ENCODE peak calls at places on chromosomes 1 and 21, in four cellular contexts. One of them, this sample, is unnamed.
A peak's percentile ranks its signal among the peaks of the same experiment; 100 is the strongest.

GRCh38 chr1:10431065-10431730 is 965 bp downstream of the CENPS start:
- DNase-seq in Calu3: no peak
- DNase-seq in pancreas: no peak
- DNase-seq in progenitor cell of endocrine pancreas: no peak
- DNase-seq in this sample: no peak

GRCh38 chr1:232369912-232370311 is 260.0 kb downstream of the SIPA1L2 start:
- DNase-seq in Calu3: no peak
- DNase-seq in pancreas: no peak
- DNase-seq in progenitor cell of endocrine pancreas: no peak
- DNase-seq in this sample: no peak

GRCh38 chr1:188715566-188715965 is 1762.1 kb downstream of the BRINP3 start:
- DNase-seq in Calu3: peak; percentile 10
- DNase-seq in pancreas: no peak
- DNase-seq in progenitor cell of endocrine pancreas: no peak
- DNase-seq in this sample: no peak

GRCh38 chr1:85202092-85202863 is 1.5 kb upstream of the SYDE2 start:
- DNase-seq in Calu3: no peak
- DNase-seq in pancreas: no peak
- DNase-seq in progenitor cell of endocrine pancreas: no peak
- DNase-seq in this sample: no peak

GRCh38 chr21:24023936-24024335 is 1583.3 kb downstream of the MRPL39 start:
- DNase-seq in Calu3: no peak
- DNase-seq in pancreas: no peak
- DNase-seq in progenitor cell of endocrine pancreas: no peak
- DNase-seq in this sample: no peak

GRCh38 chr1:172638885-172639831 is 19.7 kb upstream of the FASLG start:
- DNase-seq in Calu3: peak; percentile 55
- DNase-seq in pancreas: no peak
- DNase-seq in progenitor cell of endocrine pancreas: no peak
- DNase-seq in this sample: no peak

GRCh38 chr1:226700861-226701260 is 38.2 kb downstream of the ITPKB start:
- DNase-seq in Calu3: no peak
- DNase-seq in pancreas: no peak
- DNase-seq in progenitor cell of endocrine pancreas: no peak
- DNase-seq in this sample: no peak

GRCh38 chr1:150548632-150549495 is at the start of gene ADAMTSL4:
- DNase-seq in Calu3: peak; percentile 69
- DNase-seq in pancreas: peak; percentile 65
- DNase-seq in progenitor cell of endocrine pancreas: peak; percentile 54
- DNase-seq in this sample: peak; percentile 50

GRCh38 chr1:168202941-168203654 is 22.7 kb upstream of the SFT2D2 start:
- DNase-seq in Calu3: peak; percentile 69
- DNase-seq in pancreas: no peak
- DNase-seq in progenitor cell of endocrine pancreas: no peak
- DNase-seq in this sample: no peak

GRCh38 chr1:108121361-108122143 is 78.6 kb downstream of the SLC25A24 start:
- DNase-seq in Calu3: no peak
- DNase-seq in pancreas: no peak
- DNase-seq in progenitor cell of endocrine pancreas: peak; percentile 20
- DNase-seq in this sample: no peak

GRCh38 chr1:59292557-59292956 is 4.3 kb upstream of the FGGY start:
- DNase-seq in Calu3: no peak
- DNase-seq in pancreas: no peak
- DNase-seq in progenitor cell of endocrine pancreas: no peak
- DNase-seq in this sample: no peak

GRCh38 chr1:75233302-75233929 is 99.2 kb downstream of the LHX8 start:
- DNase-seq in Calu3: peak; percentile 6
- DNase-seq in pancreas: no peak
- DNase-seq in progenitor cell of endocrine pancreas: no peak
- DNase-seq in this sample: no peak

GRCh38 chr1:209662879-209663327 is 10.7 kb upstream of the LAMB3 start:
- DNase-seq in Calu3: no peak
- DNase-seq in pancreas: no peak
- DNase-seq in progenitor cell of endocrine pancreas: no peak
- DNase-seq in this sample: no peak

GRCh38 chr1:152189657-152190442 is 30.8 kb upstream of the RPTN start:
- DNase-seq in Calu3: peak; percentile 77
- DNase-seq in pancreas: peak; percentile 44
- DNase-seq in progenitor cell of endocrine pancreas: no peak
- DNase-seq in this sample: no peak

GRCh38 chr1:235075955-235076308 is 52.7 kb downstream of the TOMM20 start:
- DNase-seq in Calu3: no peak
- DNase-seq in pancreas: no peak
- DNase-seq in progenitor cell of endocrine pancreas: no peak
- DNase-seq in this sample: no peak

GRCh38 chr1:236038034-236038433 is 26.9 kb downstream of the NID1 start:
- DNase-seq in Calu3: no peak
- DNase-seq in pancreas: no peak
- DNase-seq in progenitor cell of endocrine pancreas: no peak
- DNase-seq in this sample: no peak

GRCh38 chr1:196403803-196404690 is 204.2 kb downstream of the KCNT2 start:
- DNase-seq in Calu3: no peak
- DNase-seq in pancreas: no peak
- DNase-seq in progenitor cell of endocrine pancreas: no peak
- DNase-seq in this sample: no peak

GRCh38 chr1:65175171-65176070 is 27.4 kb downstream of the AK4 start:
- DNase-seq in Calu3: no peak
- DNase-seq in pancreas: no peak
- DNase-seq in progenitor cell of endocrine pancreas: no peak
- DNase-seq in this sample: no peak

GRCh38 chr1:171644805-171645483 is 7.5 kb downstream of the MYOC start:
- DNase-seq in Calu3: peak; percentile 87
- DNase-seq in pancreas: peak; percentile 60
- DNase-seq in progenitor cell of endocrine pancreas: peak; percentile 57
- DNase-seq in this sample: peak; percentile 79

GRCh38 chr1:182143825-182144661 is 82.5 kb upstream of the ZNF648 start:
- DNase-seq in Calu3: peak; percentile 16
- DNase-seq in pancreas: peak; percentile 26
- DNase-seq in progenitor cell of endocrine pancreas: no peak
- DNase-seq in this sample: peak; percentile 24

GRCh38 chr1:109582021-109582420 is 33.6 kb downstream of the GNAI3 start:
- DNase-seq in Calu3: no peak
- DNase-seq in pancreas: no peak
- DNase-seq in progenitor cell of endocrine pancreas: no peak
- DNase-seq in this sample: no peak

GRCh38 chr1:156676820-156677615 is at the start of gene NES:
- DNase-seq in Calu3: peak; percentile 50
- DNase-seq in pancreas: no peak
- DNase-seq in progenitor cell of endocrine pancreas: no peak
- DNase-seq in this sample: peak; percentile 81

GRCh38 chr21:33976082-33976979 is 60.7 kb upstream of the ATP5PO start:
- DNase-seq in Calu3: peak; percentile 16
- DNase-seq in pancreas: no peak
- DNase-seq in progenitor cell of endocrine pancreas: no peak
- DNase-seq in this sample: no peak

GRCh38 chr1:52032785-52033131 is 852 bp downstream of the KTI12 start:
- DNase-seq in Calu3: peak; percentile 34
- DNase-seq in pancreas: peak; percentile 33
- DNase-seq in progenitor cell of endocrine pancreas: no peak
- DNase-seq in this sample: peak; percentile 8

GRCh38 chr1:174999926-175000696 is at the start of gene CACYBP:
- DNase-seq in Calu3: no peak
- DNase-seq in pancreas: no peak
- DNase-seq in progenitor cell of endocrine pancreas: no peak
- DNase-seq in this sample: no peak

GRCh38 chr1:113147073-113147625 is 74.2 kb downstream of the LRIG2 start:
- DNase-seq in Calu3: no peak
- DNase-seq in pancreas: no peak
- DNase-seq in progenitor cell of endocrine pancreas: no peak
- DNase-seq in this sample: no peak

DNA sequence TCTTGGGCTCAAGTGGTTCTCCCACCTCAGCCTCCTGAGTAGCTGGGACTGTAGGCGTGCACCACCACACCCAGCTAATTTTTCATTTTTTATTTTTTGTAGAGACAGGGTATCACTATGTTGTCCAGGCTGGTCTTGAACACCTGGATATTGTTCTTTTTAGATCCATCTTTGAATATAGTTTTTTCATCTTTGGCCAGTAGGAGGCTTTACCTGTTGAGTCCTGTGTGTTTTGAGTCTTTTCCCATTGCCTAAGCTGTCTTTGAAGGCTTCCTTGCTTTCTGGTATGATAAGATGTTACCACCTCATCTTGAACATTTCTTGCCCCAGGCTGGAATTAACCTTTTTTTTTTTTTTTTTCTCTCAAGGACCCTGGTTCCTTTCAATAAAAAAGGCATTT is 387.8 kb upstream of the RUNX1 start:
- DNase-seq in Calu3: no peak
- DNase-seq in pancreas: no peak
- DNase-seq in progenitor cell of endocrine pancreas: no peak
- DNase-seq in this sample: no peak
- TF ChIP-seq CTCF in Calu3: no peak
- TF ChIP-seq CTCF in pancreas: no peak
- TF ChIP-seq CTCF in progenitor cell of endocrine pancreas: peak; percentile 6
- TF ChIP-seq CTCF in this sample: peak; percentile 32

GRCh38 chr1:191519519-191519918 is 638.7 kb upstream of the RGS18 start:
- DNase-seq in Calu3: no peak
- DNase-seq in pancreas: no peak
- DNase-seq in progenitor cell of endocrine pancreas: no peak
- DNase-seq in this sample: no peak

GRCh38 chr1:191520345-191520744 is 637.9 kb upstream of the RGS18 start:
- DNase-seq in Calu3: no peak
- DNase-seq in pancreas: no peak
- DNase-seq in progenitor cell of endocrine pancreas: no peak
- DNase-seq in this sample: no peak

GRCh38 chr1:191517826-191518225 is 640.4 kb upstream of the RGS18 start:
- DNase-seq in Calu3: no peak
- DNase-seq in pancreas: no peak
- DNase-seq in progenitor cell of endocrine pancreas: no peak
- DNase-seq in this sample: no peak
- TF ChIP-seq CTCF in Calu3: no peak
- TF ChIP-seq CTCF in pancreas: no peak
- TF ChIP-seq CTCF in progenitor cell of endocrine pancreas: peak; percentile 21
- TF ChIP-seq CTCF in this sample: peak; percentile 36

DNA sequence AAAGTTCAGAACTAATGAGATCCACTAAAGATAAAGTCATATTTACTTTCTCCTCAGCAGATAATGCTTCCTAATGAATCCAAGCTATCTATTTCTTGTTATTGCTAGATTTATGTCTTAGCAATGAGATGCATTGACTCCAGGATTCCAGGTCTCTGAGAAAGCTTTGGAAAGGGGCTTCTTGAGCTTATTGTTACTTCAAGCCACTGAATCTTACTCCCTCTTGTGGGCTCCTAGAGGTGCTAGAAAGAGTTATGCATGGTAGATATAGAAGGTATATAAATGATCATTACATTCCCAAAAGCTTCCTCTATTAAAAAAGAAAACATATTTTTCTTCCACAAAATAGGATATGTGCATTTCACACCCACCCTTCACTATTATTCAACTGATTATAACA is 246.4 kb upstream of the ADAMTS5 start:
- DNase-seq in Calu3: no peak
- DNase-seq in pancreas: no peak
- DNase-seq in progenitor cell of endocrine pancreas: no peak
- DNase-seq in this sample: no peak
- TF ChIP-seq CTCF in Calu3: no peak
- TF ChIP-seq CTCF in pancreas: no peak
- TF ChIP-seq CTCF in progenitor cell of endocrine pancreas: peak; percentile 28
- TF ChIP-seq CTCF in this sample: peak; percentile 32

GRCh38 chr1:222387020-222387816 is 160.7 kb downstream of the HHIPL2 start:
- DNase-seq in Calu3: no peak
- DNase-seq in pancreas: no peak
- DNase-seq in progenitor cell of endocrine pancreas: no peak
- DNase-seq in this sample: peak; percentile 3
- TF ChIP-seq CTCF in Calu3: peak; percentile 21
- TF ChIP-seq CTCF in pancreas: no peak
- TF ChIP-seq CTCF in progenitor cell of endocrine pancreas: peak; percentile 33
- TF ChIP-seq CTCF in this sample: peak; percentile 33

GRCh38 chr21:14072761-14073535 is 137.8 kb downstream of the LIPI start:
- DNase-seq in Calu3: no peak
- DNase-seq in pancreas: no peak
- DNase-seq in progenitor cell of endocrine pancreas: no peak
- DNase-seq in this sample: no peak
- TF ChIP-seq CTCF in Calu3: no peak
- TF ChIP-seq CTCF in pancreas: no peak
- TF ChIP-seq CTCF in progenitor cell of endocrine pancreas: no peak
- TF ChIP-seq CTCF in this sample: no peak

DNA sequence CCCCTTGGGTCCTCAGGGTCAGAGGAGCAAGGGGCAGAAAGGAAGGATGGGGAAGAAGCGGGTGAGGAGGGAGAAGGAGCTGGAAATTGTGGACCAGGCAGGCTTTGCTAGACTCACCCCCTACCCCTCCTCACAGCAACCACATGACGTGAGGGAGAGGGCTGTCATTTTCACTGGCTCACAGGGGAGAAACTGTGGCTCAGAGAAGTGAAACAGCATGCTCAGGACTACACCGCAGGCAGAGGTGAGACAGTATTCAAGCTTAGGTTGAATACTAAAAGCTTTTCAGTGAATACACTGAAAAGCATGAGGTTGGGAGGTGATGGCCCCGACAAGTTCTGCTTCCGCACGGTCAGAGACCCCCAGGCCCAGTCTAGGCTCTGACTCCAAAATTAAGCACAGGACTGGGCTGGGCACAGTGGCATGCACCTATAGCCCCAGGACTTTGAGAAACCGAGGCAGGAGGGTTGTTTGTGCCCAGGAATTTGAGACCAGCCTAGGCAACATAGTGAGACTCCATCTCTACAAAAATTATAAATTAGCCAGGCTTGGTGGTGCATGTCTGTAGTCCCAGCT is 1.2 kb upstream of the CLEC20A start:
- DNase-seq in Calu3: no peak
- DNase-seq in pancreas: no peak
- DNase-seq in progenitor cell of endocrine pancreas: no peak
- DNase-seq in this sample: no peak
- TF ChIP-seq CTCF in Calu3: no peak
- TF ChIP-seq CTCF in pancreas: no peak
- TF ChIP-seq CTCF in progenitor cell of endocrine pancreas: no peak
- TF ChIP-seq CTCF in this sample: no peak

GRCh38 chr1:40808909-40809308 is 25.3 kb downstream of the KCNQ4 start:
- DNase-seq in Calu3: no peak
- DNase-seq in pancreas: no peak
- DNase-seq in progenitor cell of endocrine pancreas: no peak
- DNase-seq in this sample: no peak
- TF ChIP-seq CTCF in Calu3: no peak
- TF ChIP-seq CTCF in pancreas: no peak
- TF ChIP-seq CTCF in progenitor cell of endocrine pancreas: no peak
- TF ChIP-seq CTCF in this sample: no peak

DNA sequence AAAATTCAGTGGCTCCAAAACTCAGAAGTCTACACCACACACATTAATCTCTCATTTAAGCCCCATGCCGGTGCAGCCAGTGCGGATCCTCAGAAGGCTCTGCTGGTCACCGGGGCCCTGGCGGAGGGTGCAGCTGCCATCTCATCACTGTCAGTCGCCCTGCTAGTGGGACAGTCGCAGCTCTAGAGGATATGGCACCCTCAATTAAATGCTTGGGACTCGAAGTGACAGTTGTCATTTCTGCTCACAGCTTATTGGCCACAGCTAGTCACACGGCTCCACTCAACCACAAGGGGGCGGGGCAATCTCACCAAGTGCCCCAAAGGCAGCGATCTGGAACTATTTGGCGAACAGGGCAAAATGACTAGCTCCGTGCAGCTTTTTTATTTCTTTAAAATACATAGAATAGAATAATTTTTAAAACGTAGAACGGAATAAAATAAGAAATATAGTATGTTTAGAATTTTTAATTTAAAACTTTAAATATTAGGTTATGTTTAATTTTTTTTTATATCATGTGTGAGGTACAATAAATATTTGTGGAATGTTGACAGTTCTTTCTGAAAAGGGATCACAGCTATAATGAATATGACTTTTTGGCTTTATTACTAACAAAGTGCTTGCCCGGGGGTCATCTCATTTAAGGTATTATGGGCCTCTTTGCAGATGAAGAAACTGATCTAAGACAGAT is 8.0 kb upstream of the MAN1C1 start:
- DNase-seq in Calu3: peak; percentile 78
- DNase-seq in pancreas: peak; percentile 85
- DNase-seq in progenitor cell of endocrine pancreas: peak; percentile 63
- DNase-seq in this sample: peak; percentile 86
- TF ChIP-seq CTCF in Calu3: peak; percentile 50
- TF ChIP-seq CTCF in pancreas: peak; percentile 53
- TF ChIP-seq CTCF in progenitor cell of endocrine pancreas: peak; percentile 65
- TF ChIP-seq CTCF in this sample: peak; percentile 59